ENCODE peak calls at places on chromosomes 12 and 14, in nine cellular contexts. X is RCC 7860; H is choroid plexus epithelial cell; N is NCI-H526 treated with DMSO at 0.1 percent for 48 hours; A is activated T-cell treated with anti-CD3 and anti-CD28 coated beads for 1 hour; E is stimulated activated CD4-positive, alpha-beta T cell treated with anti-CD3 and anti-CD28 coated beads, Interleukin-15, amount 100 ng/mL, for 24 hours; F is MCF 10A; Z is H54; O is fibroblast of lung. T is an unnamed sample.

GRCh38 chr12:101009274-101009673 is 200.8 kb downstream of the SLC5A8 start:
- DNase-seq in N (no peak), E (no peak), X (no peak), O (no peak), H (no peak), F (no peak), A (no peak), Z (no peak), T (no peak)

GRCh38 chr14:57833304-57833703 is 32.6 kb downstream of the SLC35F4 start:
- DNase-seq in N (peak), H (peak), A (no peak), E (no peak), X (peak), F (peak), Z (peak), O (peak), T (no peak)

GRCh38 chr12:57632898-57633825 is at the start of gene B4GALNT1:
- DNase-seq in O (peak), E (peak), X (peak), Z (peak), A (peak), H (peak), N (peak), F (peak), T (peak)

GRCh38 chr12:106898001-106898966 is 57.4 kb upstream of the TMEM263 start:
- DNase-seq in E (no peak), Z (no peak), X (no peak), A (no peak), F (no peak), H (no peak), O (no peak), N (no peak), T (peak)

GRCh38 chr12:16562413-16562812 is 43.5 kb downstream of the LMO3 start:
- DNase-seq in F (no peak), O (no peak), N (no peak), H (no peak), X (no peak), E (no peak), A (no peak), Z (no peak), T (peak)

GRCh38 chr14:97703006-97703760 is 906.0 kb downstream of the VRK1 start:
- DNase-seq in F (no peak), H (no peak), O (no peak), X (no peak), E (peak), A (no peak), N (no peak), Z (no peak), T (no peak)

GRCh38 chr12:96422192-96422591 is 22.0 kb upstream of the CDK17 start:
- DNase-seq in X (no peak), N (no peak), F (no peak), Z (no peak), H (peak), A (no peak), E (no peak), O (peak), T (no peak)

GRCh38 chr12:109393437-109394345 is 46.0 kb downstream of the MYO1H start:
- DNase-seq in A (peak), E (peak), Z (peak), N (peak), F (peak), X (peak), O (peak), H (peak), T (peak)

GRCh38 chr12:79183003-79183402 is 318.4 kb downstream of the SYT1 start:
- DNase-seq in O (peak), A (no peak), F (no peak), N (no peak), Z (no peak), X (no peak), H (peak), E (no peak), T (no peak)

GRCh38 chr12:112097641-112098040 is 10.9 kb downstream of the NAA25 start:
- DNase-seq in A (no peak), F (peak), Z (no peak), N (no peak), O (no peak), E (no peak), H (peak), X (peak), T (no peak)

GRCh38 chr12:95074766-95075165 is 1.3 kb upstream of the NR2C1 start:
- DNase-seq in O (no peak), E (no peak), Z (no peak), N (no peak), F (no peak), X (no peak), H (peak), A (no peak), T (no peak)

GRCh38 chr12:103538397-103538796 is 42.6 kb upstream of the C12orf42 start:
- DNase-seq in N (no peak), O (no peak), F (no peak), H (no peak), A (no peak), E (no peak), X (peak), Z (no peak), T (no peak)

GRCh38 chr12:63353559-63353958 is 202.6 kb upstream of the AVPR1A start:
- DNase-seq in N (no peak), H (peak), X (no peak), O (peak), F (peak), A (no peak), E (no peak), Z (no peak), T (peak)

GRCh38 chr14:77264466-77265186 is 6.4 kb downstream of the NGB start:
- DNase-seq in F (no peak), E (no peak), Z (no peak), A (no peak), O (no peak), H (no peak), X (no peak), N (no peak), T (no peak)

GRCh38 chr14:29236848-29237247 is 470.3 kb downstream of the FOXG1 start:
- DNase-seq in A (no peak), E (no peak), H (peak), N (no peak), F (peak), O (peak), Z (no peak), X (peak), T (no peak)

GRCh38 chr12:92144631-92145480 is 790 bp downstream of the BTG1 start:
- DNase-seq in E (peak), A (peak), Z (no peak), O (peak), H (no peak), F (peak), N (peak), X (peak), T (peak)

GRCh38 chr12:94099191-94099983 is 49.0 kb upstream of the PLXNC1 start:
- DNase-seq in A (no peak), O (peak), E (no peak), N (peak), F (peak), H (no peak), Z (no peak), X (peak), T (peak)

GRCh38 chr12:15535287-15535895 is 213.1 kb downstream of the PTPRO start:
- DNase-seq in N (no peak), O (no peak), H (no peak), E (no peak), X (no peak), F (no peak), A (no peak), Z (no peak), T (no peak)

T was measured in NCI-H146.